ENCODE peak calls at places on chromosome X, in four cellular contexts. One of them, this sample, is unnamed.

GRCh38 chrX:24186986-24187385 is 37.5 kb downstream of the ZFX start:
- DNase-seq in CD4-positive, alpha-beta T cell: no peak
- DNase-seq in AG20443: no peak
- DNase-seq in activated CD8-positive, alpha-beta memory T cell treated with anti-CD3 and anti-CD28 coated beads for 48 hours: no peak
- DNase-seq in this sample: no peak

GRCh38 chrX:41491267-41492004 is 44.3 kb downstream of the NYX start:
- DNase-seq in CD4-positive, alpha-beta T cell: no peak
- DNase-seq in AG20443: peak; percentile 66
- DNase-seq in activated CD8-positive, alpha-beta memory T cell treated with anti-CD3 and anti-CD28 coated beads for 48 hours: no peak
- DNase-seq in this sample: peak; percentile 85

GRCh38 chrX:71181558-71181909 is 36.9 kb downstream of the NLGN3 start:
- DNase-seq in AG20443: no peak
- DNase-seq in activated CD8-positive, alpha-beta memory T cell treated with anti-CD3 and anti-CD28 coated beads for 48 hours: peak; percentile 20
- DNase-seq in CD4-positive, alpha-beta T cell: peak; percentile 8
- DNase-seq in this sample: no peak

GRCh38 chrX:23784487-23785301 is 1.7 kb downstream of the SAT1 start:
- DNase-seq in AG20443: peak; percentile 28
- DNase-seq in CD4-positive, alpha-beta T cell: no peak
- DNase-seq in activated CD8-positive, alpha-beta memory T cell treated with anti-CD3 and anti-CD28 coated beads for 48 hours: no peak
- DNase-seq in this sample: peak; percentile 85

GRCh38 chrX:68204639-68205038 is 228.7 kb downstream of the OPHN1 start:
- DNase-seq in AG20443: no peak
- DNase-seq in CD4-positive, alpha-beta T cell: no peak
- DNase-seq in activated CD8-positive, alpha-beta memory T cell treated with anti-CD3 and anti-CD28 coated beads for 48 hours: no peak
- DNase-seq in this sample: no peak

GRCh38 chrX:24260827-24261550 is 52.9 kb downstream of the SUPT20HL2 start:
- DNase-seq in AG20443: peak; percentile 46
- DNase-seq in activated CD8-positive, alpha-beta memory T cell treated with anti-CD3 and anti-CD28 coated beads for 48 hours: no peak
- DNase-seq in CD4-positive, alpha-beta T cell: no peak
- DNase-seq in this sample: peak; percentile 70

GRCh38 chrX:30713061-30713525 is 59.9 kb downstream of the GK start:
- DNase-seq in AG20443: peak; percentile 58
- DNase-seq in activated CD8-positive, alpha-beta memory T cell treated with anti-CD3 and anti-CD28 coated beads for 48 hours: peak; percentile 23
- DNase-seq in CD4-positive, alpha-beta T cell: peak; percentile 14
- DNase-seq in this sample: peak; percentile 72

GRCh38 chrX:132127748-132128147 is at the start of gene FRMD7:
- DNase-seq in CD4-positive, alpha-beta T cell: no peak
- DNase-seq in activated CD8-positive, alpha-beta memory T cell treated with anti-CD3 and anti-CD28 coated beads for 48 hours: no peak
- DNase-seq in AG20443: no peak
- DNase-seq in this sample: peak; percentile 4

GRCh38 chrX:50798782-50799181 is 15.2 kb downstream of the SHROOM4 start:
- DNase-seq in activated CD8-positive, alpha-beta memory T cell treated with anti-CD3 and anti-CD28 coated beads for 48 hours: no peak
- DNase-seq in AG20443: no peak
- DNase-seq in CD4-positive, alpha-beta T cell: no peak
- DNase-seq in this sample: no peak

GRCh38 chrX:80765226-80765625 is 44.5 kb downstream of the BRWD3 start:
- DNase-seq in AG20443: peak; percentile 15
- DNase-seq in activated CD8-positive, alpha-beta memory T cell treated with anti-CD3 and anti-CD28 coated beads for 48 hours: no peak
- DNase-seq in CD4-positive, alpha-beta T cell: no peak
- DNase-seq in this sample: peak; percentile 86

GRCh38 chrX:43964936-43965335 is 8.3 kb downstream of the NDP start:
- DNase-seq in CD4-positive, alpha-beta T cell: no peak
- DNase-seq in activated CD8-positive, alpha-beta memory T cell treated with anti-CD3 and anti-CD28 coated beads for 48 hours: no peak
- DNase-seq in AG20443: no peak
- DNase-seq in this sample: no peak

GRCh38 chrX:17552251-17552650 is 177.3 kb downstream of the NHS start:
- DNase-seq in activated CD8-positive, alpha-beta memory T cell treated with anti-CD3 and anti-CD28 coated beads for 48 hours: no peak
- DNase-seq in AG20443: peak; percentile 24
- DNase-seq in CD4-positive, alpha-beta T cell: no peak
- DNase-seq in this sample: peak; percentile 37

GRCh38 chrX:72126048-72126415 is 5.7 kb downstream of the RTL5 start:
- DNase-seq in CD4-positive, alpha-beta T cell: no peak
- DNase-seq in AG20443: no peak
- DNase-seq in activated CD8-positive, alpha-beta memory T cell treated with anti-CD3 and anti-CD28 coated beads for 48 hours: no peak
- DNase-seq in this sample: no peak

GRCh38 chrX:7985568-7985967 is 58.4 kb upstream of the PNPLA4 start:
- DNase-seq in AG20443: no peak
- DNase-seq in activated CD8-positive, alpha-beta memory T cell treated with anti-CD3 and anti-CD28 coated beads for 48 hours: no peak
- DNase-seq in CD4-positive, alpha-beta T cell: no peak
- DNase-seq in this sample: peak; percentile 22

GRCh38 chrX:130094712-130095111 is 15.6 kb downstream of the ELF4 start:
- DNase-seq in AG20443: no peak
- DNase-seq in activated CD8-positive, alpha-beta memory T cell treated with anti-CD3 and anti-CD28 coated beads for 48 hours: no peak
- DNase-seq in CD4-positive, alpha-beta T cell: no peak
- DNase-seq in this sample: no peak

GRCh38 chrX:149721778-149722177 is 9.9 kb downstream of the MAGEA11 start:
- DNase-seq in AG20443: no peak
- DNase-seq in activated CD8-positive, alpha-beta memory T cell treated with anti-CD3 and anti-CD28 coated beads for 48 hours: no peak
- DNase-seq in CD4-positive, alpha-beta T cell: no peak
- DNase-seq in this sample: no peak

GRCh38 chrX:46588263-46588662 is 14.7 kb downstream of the CHST7 start:
- DNase-seq in AG20443: peak; percentile 31
- DNase-seq in activated CD8-positive, alpha-beta memory T cell treated with anti-CD3 and anti-CD28 coated beads for 48 hours: no peak
- DNase-seq in CD4-positive, alpha-beta T cell: peak; percentile 21
- DNase-seq in this sample: peak; percentile 76

GRCh38 chrX:44234541-44234940 is 108.9 kb downstream of the EFHC2 start:
- DNase-seq in CD4-positive, alpha-beta T cell: no peak
- DNase-seq in activated CD8-positive, alpha-beta memory T cell treated with anti-CD3 and anti-CD28 coated beads for 48 hours: no peak
- DNase-seq in AG20443: no peak
- DNase-seq in this sample: no peak

GRCh38 chrX:143437439-143437838 is 79.8 kb downstream of the SPANXN3 start:
- DNase-seq in AG20443: no peak
- DNase-seq in activated CD8-positive, alpha-beta memory T cell treated with anti-CD3 and anti-CD28 coated beads for 48 hours: no peak
- DNase-seq in CD4-positive, alpha-beta T cell: no peak
- DNase-seq in this sample: no peak

This sample was measured in AG10803.